ENCODE peak calls at places on chromosome 18, in four cellular contexts. One of them, this sample, is unnamed.

GRCh38 chr18:75269140-75269676 is 58.6 kb downstream of the TSHZ1 start:
- DNase-seq in ovary: no peak
- DNase-seq in cardiac muscle cell: no peak
- DNase-seq in CD4-positive, alpha-beta T cell: no peak
- DNase-seq in this sample: no peak

GRCh38 chr18:2410688-2411087 is 160.6 kb downstream of the METTL4 start:
- DNase-seq in cardiac muscle cell: no peak
- DNase-seq in ovary: no peak
- DNase-seq in CD4-positive, alpha-beta T cell: no peak
- DNase-seq in this sample: peak

GRCh38 chr18:66916834-66917233 is 312.9 kb upstream of the CDH19 start:
- DNase-seq in ovary: no peak
- DNase-seq in CD4-positive, alpha-beta T cell: no peak
- DNase-seq in cardiac muscle cell: no peak
- DNase-seq in this sample: no peak

GRCh38 chr18:23451491-23451890 is 1.6 kb upstream of the RIOK3 start:
- DNase-seq in CD4-positive, alpha-beta T cell: no peak
- DNase-seq in cardiac muscle cell: no peak
- DNase-seq in ovary: no peak
- DNase-seq in this sample: no peak

GRCh38 chr18:22102948-22103663 is 66.3 kb upstream of the GATA6 start:
- DNase-seq in cardiac muscle cell: no peak
- DNase-seq in ovary: no peak
- DNase-seq in CD4-positive, alpha-beta T cell: no peak
- DNase-seq in this sample: no peak

GRCh38 chr18:623760-624620 is 27.2 kb downstream of the CLUL1 start:
- DNase-seq in cardiac muscle cell: peak
- DNase-seq in ovary: peak
- DNase-seq in CD4-positive, alpha-beta T cell: peak
- DNase-seq in this sample: peak

GRCh38 chr18:22433960-22434359 is 16.2 kb upstream of the CTAGE1 start:
- DNase-seq in cardiac muscle cell: no peak
- DNase-seq in CD4-positive, alpha-beta T cell: no peak
- DNase-seq in ovary: no peak
- DNase-seq in this sample: no peak

GRCh38 chr18:43883886-43884285 is 606.6 kb upstream of the SYT4 start:
- DNase-seq in cardiac muscle cell: no peak
- DNase-seq in ovary: no peak
- DNase-seq in CD4-positive, alpha-beta T cell: no peak
- DNase-seq in this sample: no peak

GRCh38 chr18:74632088-74632679 is 34.5 kb downstream of the ZNF407 start:
- DNase-seq in ovary: no peak
- DNase-seq in CD4-positive, alpha-beta T cell: no peak
- DNase-seq in cardiac muscle cell: no peak
- DNase-seq in this sample: no peak

GRCh38 chr18:58668897-58669296 is 2.4 kb upstream of the MALT1 start:
- DNase-seq in cardiac muscle cell: no peak
- DNase-seq in ovary: no peak
- DNase-seq in CD4-positive, alpha-beta T cell: no peak
- DNase-seq in this sample: peak

GRCh38 chr18:12886498-12887126 is 2.6 kb upstream of the PTPN2 start:
- DNase-seq in CD4-positive, alpha-beta T cell: no peak
- DNase-seq in ovary: no peak
- DNase-seq in cardiac muscle cell: no peak
- DNase-seq in this sample: no peak

GRCh38 chr18:52723456-52724065 is 383.6 kb downstream of the DCC start:
- DNase-seq in cardiac muscle cell: no peak
- DNase-seq in CD4-positive, alpha-beta T cell: no peak
- DNase-seq in ovary: no peak
- DNase-seq in this sample: no peak

GRCh38 chr18:79916546-79917350 is 34.7 kb downstream of the SLC66A2 start:
- DNase-seq in CD4-positive, alpha-beta T cell: no peak
- DNase-seq in ovary: peak
- DNase-seq in cardiac muscle cell: no peak
- DNase-seq in this sample: no peak

GRCh38 chr18:51952844-51953243 is 387.2 kb upstream of the DCC start:
- DNase-seq in CD4-positive, alpha-beta T cell: no peak
- DNase-seq in cardiac muscle cell: no peak
- DNase-seq in ovary: no peak
- DNase-seq in this sample: no peak

GRCh38 chr18:51137891-51138290 is 59.6 kb downstream of the MEX3C start:
- DNase-seq in cardiac muscle cell: no peak
- DNase-seq in ovary: no peak
- DNase-seq in CD4-positive, alpha-beta T cell: no peak
- DNase-seq in this sample: no peak

GRCh38 chr18:44781890-44782289 is 101.2 kb downstream of the SETBP1 start:
- DNase-seq in CD4-positive, alpha-beta T cell: no peak
- DNase-seq in cardiac muscle cell: peak
- DNase-seq in ovary: no peak
- DNase-seq in this sample: peak

GRCh38 chr18:21479721-21480120 is 120.8 kb downstream of the ESCO1 start:
- DNase-seq in cardiac muscle cell: no peak
- DNase-seq in CD4-positive, alpha-beta T cell: no peak
- DNase-seq in ovary: no peak
- DNase-seq in this sample: no peak

GRCh38 chr18:48914581-48915251 is 36.0 kb downstream of the SMAD7 start:
- DNase-seq in CD4-positive, alpha-beta T cell: no peak
- DNase-seq in ovary: peak
- DNase-seq in cardiac muscle cell: peak
- DNase-seq in this sample: no peak

GRCh38 chr18:79625195-79625923 is 54.2 kb upstream of the CTDP1 start:
- DNase-seq in cardiac muscle cell: no peak
- DNase-seq in CD4-positive, alpha-beta T cell: no peak
- DNase-seq in ovary: peak
- DNase-seq in this sample: no peak

GRCh38 chr18:66838340-66838987 is 234.6 kb upstream of the CDH19 start:
- DNase-seq in cardiac muscle cell: no peak
- DNase-seq in CD4-positive, alpha-beta T cell: no peak
- DNase-seq in ovary: no peak
- DNase-seq in this sample: no peak

GRCh38 chr18:49431563-49431962 is 28.9 kb downstream of the DYM start:
- DNase-seq in cardiac muscle cell: no peak
- DNase-seq in ovary: no peak
- DNase-seq in CD4-positive, alpha-beta T cell: no peak
- DNase-seq in this sample: peak

GRCh38 chr18:47604041-47604440 is 326.4 kb downstream of the SMAD2 start:
- DNase-seq in CD4-positive, alpha-beta T cell: no peak
- DNase-seq in ovary: no peak
- DNase-seq in cardiac muscle cell: no peak
- DNase-seq in this sample: no peak

GRCh38 chr18:1760901-1761300 is 810.4 kb downstream of the METTL4 start:
- DNase-seq in CD4-positive, alpha-beta T cell: no peak
- DNase-seq in ovary: no peak
- DNase-seq in cardiac muscle cell: no peak
- DNase-seq in this sample: peak

GRCh38 chr18:49227456-49227855 is 233.0 kb downstream of the DYM start:
- DNase-seq in CD4-positive, alpha-beta T cell: peak
- DNase-seq in ovary: no peak
- DNase-seq in cardiac muscle cell: no peak
- DNase-seq in this sample: no peak

GRCh38 chr18:79863161-79863945 is 65.6 kb downstream of the KCNG2 start:
- DNase-seq in ovary: no peak
- DNase-seq in cardiac muscle cell: no peak
- DNase-seq in CD4-positive, alpha-beta T cell: no peak
- DNase-seq in this sample: no peak

GRCh38 chr18:55088000-55088401 is 128.7 kb upstream of the CCDC68 start:
- DNase-seq in CD4-positive, alpha-beta T cell: no peak
- DNase-seq in cardiac muscle cell: no peak
- DNase-seq in ovary: no peak
- DNase-seq in this sample: peak

GRCh38 chr18:44934894-44935293 is 254.2 kb downstream of the SETBP1 start:
- DNase-seq in cardiac muscle cell: no peak
- DNase-seq in ovary: no peak
- DNase-seq in CD4-positive, alpha-beta T cell: no peak
- DNase-seq in this sample: no peak

GRCh38 chr18:49544362-49544761 is 17.5 kb upstream of the LIPG start:
- DNase-seq in ovary: no peak
- DNase-seq in CD4-positive, alpha-beta T cell: no peak
- DNase-seq in cardiac muscle cell: no peak
- DNase-seq in this sample: no peak

GRCh38 chr18:5584751-5585417 is 41.1 kb upstream of the EPB41L3 start:
- DNase-seq in cardiac muscle cell: no peak
- DNase-seq in CD4-positive, alpha-beta T cell: no peak
- DNase-seq in ovary: no peak
- DNase-seq in this sample: peak

GRCh38 chr18:49109565-49110251 is 158.9 kb upstream of the SMAD7 start:
- DNase-seq in ovary: no peak
- DNase-seq in CD4-positive, alpha-beta T cell: no peak
- DNase-seq in cardiac muscle cell: no peak
- DNase-seq in this sample: no peak

GRCh38 chr18:55634545-55634944 is 46.6 kb upstream of the TCF4 start:
- DNase-seq in cardiac muscle cell: no peak
- DNase-seq in CD4-positive, alpha-beta T cell: no peak
- DNase-seq in ovary: no peak
- DNase-seq in this sample: peak

GRCh38 chr18:36711813-36712444 is 116.9 kb downstream of the TPGS2 start:
- DNase-seq in CD4-positive, alpha-beta T cell: no peak
- DNase-seq in cardiac muscle cell: no peak
- DNase-seq in ovary: no peak
- DNase-seq in this sample: peak

GRCh38 chr18:29305516-29305915 is 1128.6 kb upstream of the CDH2 start:
- DNase-seq in cardiac muscle cell: no peak
- DNase-seq in CD4-positive, alpha-beta T cell: no peak
- DNase-seq in ovary: no peak
- DNase-seq in this sample: no peak

GRCh38 chr18:29311580-29311979 is 1134.7 kb upstream of the CDH2 start:
- DNase-seq in ovary: no peak
- DNase-seq in cardiac muscle cell: peak
- DNase-seq in CD4-positive, alpha-beta T cell: no peak
- DNase-seq in this sample: no peak

GRCh38 chr18:29309352-29309751 is 1132.4 kb upstream of the CDH2 start:
- DNase-seq in cardiac muscle cell: no peak
- DNase-seq in ovary: no peak
- DNase-seq in CD4-positive, alpha-beta T cell: no peak
- DNase-seq in this sample: no peak

DNA sequence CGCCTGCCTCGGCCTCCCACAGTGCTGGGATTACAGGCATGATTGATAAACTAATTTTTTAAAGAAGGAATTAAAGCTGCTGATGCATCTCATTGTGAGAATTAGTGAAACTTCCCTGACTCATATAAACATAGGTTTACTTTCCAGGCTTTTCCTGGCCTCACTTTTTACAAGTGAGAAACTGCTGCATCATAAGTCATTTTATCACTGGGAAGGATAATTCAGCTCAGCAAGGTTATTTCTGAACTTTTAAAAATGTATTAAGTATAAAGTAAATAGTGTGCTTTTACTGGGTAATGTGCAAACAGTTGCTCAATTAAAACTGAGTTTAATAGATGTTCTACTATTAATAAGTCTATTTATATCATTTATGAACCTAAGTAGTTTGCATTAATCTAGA is 1130.3 kb upstream of the CDH2 start:
- DNase-seq in ovary: no peak
- DNase-seq in CD4-positive, alpha-beta T cell: no peak
- DNase-seq in cardiac muscle cell: no peak
- DNase-seq in this sample: no peak
- H3K27ac ChIP-seq in ovary: no peak
- H3K27ac ChIP-seq in CD4-positive, alpha-beta T cell: no peak
- H3K27ac ChIP-seq in cardiac muscle cell: no peak
- H3K27ac ChIP-seq in this sample: no peak

GRCh38 chr18:62500966-62501591 is 21.7 kb upstream of the ZCCHC2 start:
- DNase-seq in ovary: no peak
- DNase-seq in CD4-positive, alpha-beta T cell: no peak
- DNase-seq in cardiac muscle cell: no peak
- DNase-seq in this sample: no peak

GRCh38 chr18:62510744-62511143 is 12.1 kb upstream of the ZCCHC2 start:
- DNase-seq in CD4-positive, alpha-beta T cell: no peak
- DNase-seq in ovary: no peak
- DNase-seq in cardiac muscle cell: no peak
- DNase-seq in this sample: no peak

GRCh38 chr18:62509779-62510178 is 13.0 kb upstream of the ZCCHC2 start:
- DNase-seq in ovary: no peak
- DNase-seq in CD4-positive, alpha-beta T cell: no peak
- DNase-seq in cardiac muscle cell: no peak
- DNase-seq in this sample: no peak

GRCh38 chr18:62506495-62507143 is 16.2 kb upstream of the ZCCHC2 start:
- DNase-seq in ovary: no peak
- DNase-seq in cardiac muscle cell: no peak
- DNase-seq in CD4-positive, alpha-beta T cell: no peak
- DNase-seq in this sample: no peak

GRCh38 chr18:62505669-62506494 is 16.9 kb upstream of the ZCCHC2 start:
- DNase-seq in cardiac muscle cell: no peak
- DNase-seq in ovary: no peak
- DNase-seq in CD4-positive, alpha-beta T cell: no peak
- DNase-seq in this sample: no peak
- H3K27ac ChIP-seq in cardiac muscle cell: no peak
- H3K27ac ChIP-seq in ovary: no peak
- H3K27ac ChIP-seq in CD4-positive, alpha-beta T cell: peak
- H3K27ac ChIP-seq in this sample: no peak

GRCh38 chr18:70331456-70332097 is 42.7 kb downstream of the SOCS6 start:
- DNase-seq in cardiac muscle cell: no peak
- DNase-seq in CD4-positive, alpha-beta T cell: no peak
- DNase-seq in ovary: no peak
- DNase-seq in this sample: no peak
- H3K27ac ChIP-seq in cardiac muscle cell: no peak
- H3K27ac ChIP-seq in CD4-positive, alpha-beta T cell: no peak
- H3K27ac ChIP-seq in ovary: no peak
- H3K27ac ChIP-seq in this sample: no peak

DNA sequence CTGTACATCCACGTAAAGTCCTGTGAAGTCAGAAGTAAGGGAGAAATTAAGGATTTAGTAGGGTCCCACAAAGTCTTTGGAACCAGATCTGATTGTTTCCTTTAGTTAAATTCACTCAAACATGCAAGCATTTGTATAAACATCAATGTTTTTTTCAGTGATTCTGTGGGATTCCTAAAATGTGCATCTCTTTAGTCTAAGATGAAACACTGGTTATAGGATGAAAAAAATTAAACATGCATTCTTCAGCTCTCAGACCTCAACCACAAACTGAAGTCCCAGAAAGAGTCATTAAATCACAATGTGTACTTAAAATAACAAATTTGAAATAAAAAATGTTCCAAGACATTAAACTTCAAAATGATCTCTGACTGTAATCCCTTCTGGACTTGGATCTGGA is 76.5 kb upstream of the APCDD1 start:
- DNase-seq in ovary: no peak
- DNase-seq in cardiac muscle cell: no peak
- DNase-seq in CD4-positive, alpha-beta T cell: no peak
- DNase-seq in this sample: peak
- H3K27ac ChIP-seq in ovary: no peak
- H3K27ac ChIP-seq in cardiac muscle cell: no peak
- H3K27ac ChIP-seq in CD4-positive, alpha-beta T cell: no peak
- H3K27ac ChIP-seq in this sample: peak

DNA sequence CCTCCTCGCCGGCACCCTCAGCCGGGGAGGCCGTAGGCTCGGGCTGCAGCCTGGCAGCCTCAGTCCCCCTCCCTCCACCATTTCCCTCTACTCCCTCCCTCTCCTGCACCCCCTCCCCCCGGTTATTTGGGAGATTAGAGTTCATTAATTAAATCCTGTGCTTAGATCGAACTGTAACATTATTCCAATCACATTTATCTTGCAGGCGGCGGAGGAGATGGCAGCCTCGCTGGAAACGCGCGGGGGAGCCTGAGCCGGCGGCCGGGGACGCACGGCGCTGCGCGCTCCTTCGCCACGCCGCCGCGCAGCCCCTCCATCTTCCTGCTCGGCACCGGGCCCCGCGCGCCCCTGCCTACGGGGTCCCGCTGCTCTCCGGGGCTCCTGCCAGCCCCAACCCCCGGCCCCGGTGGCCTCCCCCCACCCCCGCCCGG is at the start of gene ST8SIA3:
- DNase-seq in ovary: no peak
- DNase-seq in CD4-positive, alpha-beta T cell: no peak
- DNase-seq in cardiac muscle cell: peak
- DNase-seq in this sample: no peak
- H3K27ac ChIP-seq in ovary: no peak
- H3K27ac ChIP-seq in CD4-positive, alpha-beta T cell: no peak
- H3K27ac ChIP-seq in cardiac muscle cell: no peak
- H3K27ac ChIP-seq in this sample: no peak